ENCODE peak calls at places on chromosomes 16 and 17, in eight cellular contexts. One of them, this sample, is unnamed.

GRCh38 chr17:38579934-38580333 is 25.8 kb downstream of the SRCIN1 start:
- DNase-seq in stimulated activated CD8-positive, alpha-beta memory T cell treated with anti-CD3 and anti-CD28 coated beads, Interleukin-12 subunit alpha, Interleukin-12 subunit beta, amount 100 ng/mL, for 4 hours: no peak
- DNase-seq in LHCN-M2: peak
- DNase-seq in T-helper 1 cell: no peak
- DNase-seq in activated T-cell treated with anti-CD3 and anti-CD28 coated beads for 1 hour: no peak
- DNase-seq in dorsolateral prefrontal cortex: peak
- DNase-seq in stimulated activated CD4-positive, alpha-beta T cell treated with anti-CD3 and anti-CD28 coated beads, Interleukin-2, amount 100 ng/mL, for 24 hours: no peak
- DNase-seq in mesendoderm: peak
- DNase-seq in this sample: no peak

GRCh38 chr17:55794681-55795080 is 43.8 kb downstream of the PCTP start:
- DNase-seq in stimulated activated CD4-positive, alpha-beta T cell treated with anti-CD3 and anti-CD28 coated beads, Interleukin-2, amount 100 ng/mL, for 24 hours: no peak
- DNase-seq in mesendoderm: no peak
- DNase-seq in T-helper 1 cell: no peak
- DNase-seq in stimulated activated CD8-positive, alpha-beta memory T cell treated with anti-CD3 and anti-CD28 coated beads, Interleukin-12 subunit alpha, Interleukin-12 subunit beta, amount 100 ng/mL, for 4 hours: no peak
- DNase-seq in LHCN-M2: peak
- DNase-seq in dorsolateral prefrontal cortex: no peak
- DNase-seq in activated T-cell treated with anti-CD3 and anti-CD28 coated beads for 1 hour: no peak
- DNase-seq in this sample: no peak

GRCh38 chr17:60280673-60281072 is 111.3 kb downstream of the USP32 start:
- DNase-seq in mesendoderm: no peak
- DNase-seq in stimulated activated CD4-positive, alpha-beta T cell treated with anti-CD3 and anti-CD28 coated beads, Interleukin-2, amount 100 ng/mL, for 24 hours: no peak
- DNase-seq in activated T-cell treated with anti-CD3 and anti-CD28 coated beads for 1 hour: no peak
- DNase-seq in T-helper 1 cell: no peak
- DNase-seq in stimulated activated CD8-positive, alpha-beta memory T cell treated with anti-CD3 and anti-CD28 coated beads, Interleukin-12 subunit alpha, Interleukin-12 subunit beta, amount 100 ng/mL, for 4 hours: no peak
- DNase-seq in dorsolateral prefrontal cortex: no peak
- DNase-seq in LHCN-M2: no peak
- DNase-seq in this sample: no peak

GRCh38 chr17:14389656-14390055 is 88.8 kb downstream of the HS3ST3B1 start:
- DNase-seq in stimulated activated CD8-positive, alpha-beta memory T cell treated with anti-CD3 and anti-CD28 coated beads, Interleukin-12 subunit alpha, Interleukin-12 subunit beta, amount 100 ng/mL, for 4 hours: no peak
- DNase-seq in mesendoderm: peak
- DNase-seq in dorsolateral prefrontal cortex: no peak
- DNase-seq in LHCN-M2: no peak
- DNase-seq in stimulated activated CD4-positive, alpha-beta T cell treated with anti-CD3 and anti-CD28 coated beads, Interleukin-2, amount 100 ng/mL, for 24 hours: no peak
- DNase-seq in T-helper 1 cell: no peak
- DNase-seq in activated T-cell treated with anti-CD3 and anti-CD28 coated beads for 1 hour: no peak
- DNase-seq in this sample: no peak

GRCh38 chr17:35748979-35749378 is 4.1 kb downstream of the GAS2L2 start:
- DNase-seq in stimulated activated CD8-positive, alpha-beta memory T cell treated with anti-CD3 and anti-CD28 coated beads, Interleukin-12 subunit alpha, Interleukin-12 subunit beta, amount 100 ng/mL, for 4 hours: no peak
- DNase-seq in T-helper 1 cell: no peak
- DNase-seq in LHCN-M2: no peak
- DNase-seq in activated T-cell treated with anti-CD3 and anti-CD28 coated beads for 1 hour: no peak
- DNase-seq in dorsolateral prefrontal cortex: no peak
- DNase-seq in mesendoderm: no peak
- DNase-seq in stimulated activated CD4-positive, alpha-beta T cell treated with anti-CD3 and anti-CD28 coated beads, Interleukin-2, amount 100 ng/mL, for 24 hours: no peak
- DNase-seq in this sample: no peak

GRCh38 chr16:3023669-3024478 is at the start of the genes HCFC1R1 and THOC6:
- DNase-seq in activated T-cell treated with anti-CD3 and anti-CD28 coated beads for 1 hour: peak
- DNase-seq in T-helper 1 cell: peak
- DNase-seq in stimulated activated CD8-positive, alpha-beta memory T cell treated with anti-CD3 and anti-CD28 coated beads, Interleukin-12 subunit alpha, Interleukin-12 subunit beta, amount 100 ng/mL, for 4 hours: peak
- DNase-seq in dorsolateral prefrontal cortex: peak
- DNase-seq in mesendoderm: peak
- DNase-seq in LHCN-M2: peak
- DNase-seq in stimulated activated CD4-positive, alpha-beta T cell treated with anti-CD3 and anti-CD28 coated beads, Interleukin-2, amount 100 ng/mL, for 24 hours: peak
- DNase-seq in this sample: peak

GRCh38 chr17:82088838-82089722 is 9.0 kb downstream of the FASN start:
- DNase-seq in stimulated activated CD8-positive, alpha-beta memory T cell treated with anti-CD3 and anti-CD28 coated beads, Interleukin-12 subunit alpha, Interleukin-12 subunit beta, amount 100 ng/mL, for 4 hours: no peak
- DNase-seq in activated T-cell treated with anti-CD3 and anti-CD28 coated beads for 1 hour: no peak
- DNase-seq in mesendoderm: no peak
- DNase-seq in LHCN-M2: no peak
- DNase-seq in dorsolateral prefrontal cortex: no peak
- DNase-seq in T-helper 1 cell: peak
- DNase-seq in stimulated activated CD4-positive, alpha-beta T cell treated with anti-CD3 and anti-CD28 coated beads, Interleukin-2, amount 100 ng/mL, for 24 hours: no peak
- DNase-seq in this sample: peak

GRCh38 chr16:35296962-35297653 is 1837.7 kb downstream of the TP53TG3F start:
- DNase-seq in activated T-cell treated with anti-CD3 and anti-CD28 coated beads for 1 hour: no peak
- DNase-seq in T-helper 1 cell: no peak
- DNase-seq in LHCN-M2: no peak
- DNase-seq in mesendoderm: no peak
- DNase-seq in dorsolateral prefrontal cortex: no peak
- DNase-seq in stimulated activated CD8-positive, alpha-beta memory T cell treated with anti-CD3 and anti-CD28 coated beads, Interleukin-12 subunit alpha, Interleukin-12 subunit beta, amount 100 ng/mL, for 4 hours: no peak
- DNase-seq in stimulated activated CD4-positive, alpha-beta T cell treated with anti-CD3 and anti-CD28 coated beads, Interleukin-2, amount 100 ng/mL, for 24 hours: no peak
- DNase-seq in this sample: no peak